ENCODE peak calls at places on chromosomes 6 and 20, in four cellular contexts. One of them, this sample, is unnamed.
A peak's percentile ranks its signal among the peaks of the same experiment; 100 is the strongest.

GRCh38 chr20:51668515-51668914 is 99.7 kb downstream of the ATP9A start:
- DNase-seq in NCI-H1092 treated with DMSO at 0.1 percent for 48 hours: no peak
- DNase-seq in SK-N-MC: no peak
- DNase-seq in uterus: no peak
- DNase-seq in this sample: peak; percentile 38

GRCh38 chr20:21159658-21160380 is 33.9 kb downstream of the KIZ start:
- DNase-seq in NCI-H1092 treated with DMSO at 0.1 percent for 48 hours: no peak
- DNase-seq in SK-N-MC: no peak
- DNase-seq in uterus: no peak
- DNase-seq in this sample: no peak

GRCh38 chr6:89689732-89690131 is 51.2 kb upstream of the LYRM2 start:
- DNase-seq in NCI-H1092 treated with DMSO at 0.1 percent for 48 hours: no peak
- DNase-seq in SK-N-MC: peak; percentile 20
- DNase-seq in uterus: no peak
- DNase-seq in this sample: no peak

GRCh38 chr6:32439139-32439538 is 548 bp upstream of the HLA-DRA start:
- DNase-seq in NCI-H1092 treated with DMSO at 0.1 percent for 48 hours: no peak
- DNase-seq in SK-N-MC: no peak
- DNase-seq in uterus: no peak
- DNase-seq in this sample: no peak

GRCh38 chr20:6976096-6976495 is 208.6 kb downstream of the BMP2 start:
- DNase-seq in NCI-H1092 treated with DMSO at 0.1 percent for 48 hours: no peak
- DNase-seq in SK-N-MC: no peak
- DNase-seq in uterus: no peak
- DNase-seq in this sample: no peak

GRCh38 chr20:63642518-63643247 is 10.5 kb downstream of the STMN3 start:
- DNase-seq in NCI-H1092 treated with DMSO at 0.1 percent for 48 hours: no peak
- DNase-seq in SK-N-MC: no peak
- DNase-seq in uterus: no peak
- DNase-seq in this sample: no peak

GRCh38 chr6:38973178-38974057 is 75.2 kb upstream of the GLP1R start:
- DNase-seq in NCI-H1092 treated with DMSO at 0.1 percent for 48 hours: peak; percentile 40
- DNase-seq in SK-N-MC: peak; percentile 32
- DNase-seq in uterus: no peak
- DNase-seq in this sample: no peak

GRCh38 chr6:129667621-129668020 is 42.4 kb downstream of the ARHGAP18 start:
- DNase-seq in NCI-H1092 treated with DMSO at 0.1 percent for 48 hours: no peak
- DNase-seq in SK-N-MC: no peak
- DNase-seq in uterus: no peak
- DNase-seq in this sample: no peak

GRCh38 chr6:35360349-35361138 is 18.2 kb downstream of the PPARD start:
- DNase-seq in NCI-H1092 treated with DMSO at 0.1 percent for 48 hours: no peak
- DNase-seq in SK-N-MC: no peak
- DNase-seq in uterus: no peak
- DNase-seq in this sample: peak; percentile 72

GRCh38 chr6:112269979-112270378 is 15.6 kb upstream of the LAMA4 start:
- DNase-seq in NCI-H1092 treated with DMSO at 0.1 percent for 48 hours: no peak
- DNase-seq in SK-N-MC: no peak
- DNase-seq in uterus: no peak
- DNase-seq in this sample: no peak